ENCODE peak calls at places on chromosome 1, in five cellular contexts. W, Y, D, A and S are unnamed samples.

GRCh38 chr1:19044975-19045831 is 88.7 kb upstream of the IFFO2 start:
- DNase-seq in W (peak), Y (no peak), A (no peak), D (no peak), S (no peak)

GRCh38 chr1:1527092-1527816 is 13.2 kb downstream of the TMEM240 start:
- DNase-seq in A (no peak), D (no peak), W (peak), Y (no peak), S (no peak)

GRCh38 chr1:246039585-246039984 is 467.5 kb downstream of the SMYD3 start:
- DNase-seq in Y (no peak), A (no peak), D (no peak), W (no peak), S (no peak)

GRCh38 chr1:218874313-218874712 is 299.4 kb upstream of the LYPLAL1 start:
- DNase-seq in D (peak), W (no peak), A (no peak), Y (peak), S (no peak)

GRCh38 chr1:69073176-69073575 is 494.5 kb upstream of the LRRC7 start:
- DNase-seq in W (no peak), D (no peak), A (no peak), Y (no peak), S (no peak)

GRCh38 chr1:219000005-219000404 is 173.7 kb upstream of the LYPLAL1 start:
- DNase-seq in W (no peak), Y (no peak), A (no peak), D (no peak), S (no peak)

GRCh38 chr1:232669981-232670763 is 40.2 kb upstream of the SIPA1L2 start:
- DNase-seq in Y (no peak), A (no peak), D (no peak), W (no peak), S (no peak)

GRCh38 chr1:42163536-42164503 is 725 bp downstream of the GUCA2A start:
- DNase-seq in D (no peak), W (no peak), Y (no peak), A (no peak), S (no peak)

GRCh38 chr1:24725209-24725651 is 20.0 kb upstream of the CLIC4 start:
- DNase-seq in D (no peak), A (no peak), Y (peak), W (no peak), S (no peak)

GRCh38 chr1:85321237-85321964 is 45.0 kb upstream of the BCL10 start:
- DNase-seq in D (no peak), W (no peak), A (no peak), Y (peak), S (no peak)

GRCh38 chr1:190747643-190748186 is 270.1 kb upstream of the BRINP3 start:
- DNase-seq in W (no peak), A (no peak), D (no peak), Y (no peak), S (no peak)

GRCh38 chr1:107877092-107877491 is 87.9 kb downstream of the VAV3 start:
- DNase-seq in D (peak), A (no peak), W (no peak), Y (peak), S (no peak)